ENCODE peak calls at places on chromosomes 4 and X, in four cellular contexts. J, T, G and F are unnamed samples. For H3K4me1, the result is how much of the 10 kb centered on the place peaks cover.

GRCh38 chr4:90419124-90419711 is 292.0 kb downstream of the CCSER1 start:
- DNase-seq in J (no peak), T (no peak), G (peak), F (no peak)

GRCh38 chr4:164550989-164551712 is 202.8 kb upstream of the SMIM31 start:
- DNase-seq in J (no peak), T (no peak), G (no peak), F (no peak)

GRCh38 chrX:139267858-139268257 is 262.7 kb upstream of the F9 start:
- DNase-seq in J (no peak), T (no peak), G (no peak), F (no peak)

GRCh38 chr4:42570221-42570620 is 86.7 kb downstream of the ATP8A1 start:
- DNase-seq in J (no peak), T (no peak), G (no peak), F (peak)

GRCh38 chrX:47179928-47180255 is 13.7 kb upstream of the UBA1 start:
- DNase-seq in J (no peak), T (no peak), G (no peak), F (no peak)

GRCh38 chr4:84578540-84579409 is 4.2 kb upstream of the CDS1 start:
- DNase-seq in J (peak), T (no peak), G (peak), F (no peak)

GRCh38 chrX:71198066-71198465 is 25.0 kb upstream of the GJB1 start:
- DNase-seq in J (peak), T (no peak), G (no peak), F (no peak)

GRCh38 chr4:100294356-100294755 is 104.1 kb upstream of the DDIT4L start:
- DNase-seq in J (no peak), T (no peak), G (peak), F (no peak)

GRCh38 chrX:68354869-68355628 is 78.2 kb downstream of the OPHN1 start:
- DNase-seq in J (no peak), T (no peak), G (no peak), F (no peak)

GRCh38 chrX:72101597-72102037 is 30.1 kb downstream of the RTL5 start:
- DNase-seq in J (no peak), T (no peak), G (no peak), F (no peak)

GRCh38 chrX:3142259-3143042 is 101.2 kb downstream of the ARSF start:
- DNase-seq in J (peak), T (no peak), G (no peak), F (no peak)

GRCh38 chr4:92210906-92211305 is 92.9 kb upstream of the GRID2 start:
- DNase-seq in J (no peak), T (no peak), G (no peak), F (no peak)

GRCh38 chr4:74536557-74536956 is 91.6 kb downstream of the AREG start:
- DNase-seq in J (no peak), T (no peak), G (no peak), F (no peak)

GRCh38 chrX:1169198-1169597 is 43.3 kb downstream of the CRLF2 start:
- DNase-seq in J (no peak), T (no peak), G (no peak), F (no peak)
- H3K4me1 ChIP-seq in J (under half), T (under half), G (under half), F (under half)

DNA sequence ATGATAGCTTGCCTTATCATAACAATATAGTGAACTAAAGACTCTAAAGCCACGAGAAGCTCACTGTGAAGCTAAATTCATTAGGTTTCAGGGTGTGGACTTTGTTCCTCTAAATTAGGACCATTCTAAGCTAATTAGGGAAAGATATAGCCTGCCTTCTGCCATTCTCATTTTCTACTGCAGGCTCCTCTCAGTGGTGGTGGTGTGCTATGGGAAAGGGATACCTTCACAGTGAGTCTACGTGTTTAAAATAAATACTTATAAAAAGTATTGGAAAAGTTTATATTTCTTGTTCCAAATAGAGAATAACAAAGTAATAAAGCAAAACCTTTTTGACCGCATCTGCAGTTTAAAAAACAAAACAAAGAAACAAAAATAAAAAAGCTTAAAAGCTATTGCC is 327.7 kb downstream of the PAPSS1 start:
- DNase-seq in J (no peak), T (no peak), G (no peak), F (no peak)
- H3K4me1 ChIP-seq in J (under half), T (under half), G (under half), F (under half)

GRCh38 chr4:163505374-163505773 is 10.9 kb downstream of the TMA16 start:
- DNase-seq in J (no peak), T (no peak), G (peak), F (no peak)
- H3K4me1 ChIP-seq in J (under half), T (under half), G (under half), F (under half)

DNA sequence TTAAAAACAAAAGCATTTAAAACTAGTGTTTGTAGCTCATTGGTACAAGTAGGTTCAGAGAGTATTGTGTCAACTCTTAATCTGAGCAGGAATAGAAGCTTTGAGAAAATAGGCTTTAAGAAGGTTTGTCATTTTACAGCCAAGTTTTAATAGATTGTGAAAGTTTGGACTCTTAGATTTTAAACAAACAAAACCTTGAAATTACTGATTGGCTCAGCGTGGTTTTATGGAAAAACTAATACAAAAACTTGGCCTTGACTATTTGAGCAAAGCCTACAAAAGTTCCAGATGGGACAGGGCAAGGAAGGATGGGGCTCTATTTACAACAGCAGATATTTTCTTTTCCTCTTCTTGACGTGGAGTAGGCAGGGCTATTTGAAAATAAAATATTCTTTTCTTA is 16.5 kb downstream of the ZFX start:
- DNase-seq in J (no peak), T (no peak), G (no peak), F (no peak)
- H3K4me1 ChIP-seq in J (under half), T (under half), G (under half), F (half or more)

DNA sequence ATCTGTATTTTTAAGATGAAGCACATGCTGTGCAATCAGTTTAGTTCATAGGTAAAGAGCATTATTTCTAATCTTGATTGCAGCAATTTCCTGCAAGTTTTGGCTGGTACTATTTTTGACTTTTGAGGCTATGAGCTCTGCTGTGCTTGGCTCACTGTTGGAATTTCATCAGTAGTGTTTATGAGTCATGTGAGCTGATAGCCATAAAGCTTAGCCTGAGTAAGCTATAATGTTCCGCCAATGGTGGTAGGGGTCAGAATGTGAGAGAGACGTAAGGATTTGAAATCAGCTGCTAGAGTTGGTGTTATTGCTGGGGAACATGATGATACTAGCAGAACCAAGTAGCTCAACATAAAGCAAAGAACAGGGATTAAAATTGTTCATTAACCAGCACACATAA is 590.9 kb upstream of the GNPDA2 start:
- DNase-seq in J (no peak), T (no peak), G (no peak), F (no peak)
- H3K4me1 ChIP-seq in J (under half), T (under half), G (under half), F (under half)

GRCh38 chr4:118738090-118738489 is 52.9 kb downstream of the METTL14 start:
- DNase-seq in J (no peak), T (no peak), G (no peak), F (no peak)

GRCh38 chr4:118740869-118741268 is 55.7 kb downstream of the METTL14 start:
- DNase-seq in J (no peak), T (no peak), G (no peak), F (no peak)

GRCh38 chr4:118736867-118737266 is 51.7 kb downstream of the METTL14 start:
- DNase-seq in J (no peak), T (no peak), G (no peak), F (no peak)

GRCh38 chr4:118741456-118741855 is 56.3 kb downstream of the METTL14 start:
- DNase-seq in J (no peak), T (no peak), G (no peak), F (no peak)

GRCh38 chr4:118738999-118739690 is 54.0 kb downstream of the METTL14 start:
- DNase-seq in J (no peak), T (no peak), G (no peak), F (no peak)
- H3K4me1 ChIP-seq in J (under half), T (under half), G (under half), F (under half)

GRCh38 chr4:181827246-181827645 is 416.0 kb upstream of the TENM3 start:
- DNase-seq in J (no peak), T (no peak), G (no peak), F (no peak)

GRCh38 chr4:181835348-181835747 is 407.9 kb upstream of the TENM3 start:
- DNase-seq in J (no peak), T (no peak), G (no peak), F (no peak)

GRCh38 chr4:181832305-181832704 is 410.9 kb upstream of the TENM3 start:
- DNase-seq in J (no peak), T (no peak), G (no peak), F (no peak)

DNA sequence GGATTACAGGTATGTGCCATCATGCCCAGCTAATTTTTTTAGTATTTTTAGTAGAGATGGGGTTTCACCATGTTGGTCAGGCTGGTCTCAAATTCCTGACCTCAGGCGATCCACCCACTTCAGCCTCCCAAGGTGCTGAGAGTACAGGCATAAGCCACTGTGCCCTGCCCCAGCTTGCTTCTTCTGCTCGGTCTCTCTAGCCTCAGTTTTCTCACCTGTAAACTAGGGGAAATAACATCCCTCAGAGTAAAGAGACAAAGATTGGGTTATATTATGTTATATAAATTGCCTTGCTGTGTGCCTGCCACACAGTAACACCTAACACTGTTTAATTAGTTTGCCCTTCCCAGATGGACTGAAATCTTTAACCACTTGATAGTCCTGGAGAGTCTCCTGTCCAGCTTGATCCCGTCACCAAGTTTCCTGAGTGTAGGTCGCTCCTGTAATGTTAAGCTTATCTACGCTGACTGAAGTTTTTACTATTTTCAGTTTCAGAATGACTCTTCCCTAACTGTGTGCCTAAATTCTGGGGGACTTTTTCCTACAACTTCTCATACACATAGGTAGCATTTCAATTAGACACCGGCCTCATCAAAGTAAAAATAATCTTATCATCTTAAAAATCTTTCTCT is 412.7 kb upstream of the TENM3 start:
- DNase-seq in J (no peak), T (no peak), G (no peak), F (no peak)
- H3K4me1 ChIP-seq in J (under half), T (under half), G (under half), F (under half)

GRCh38 chr4:184473265-184473514 is 1.2 kb downstream of the IRF2 start:
- DNase-seq in J (peak), T (no peak), G (no peak), F (no peak)

GRCh38 chr4:184473515-184474260 is 662 bp downstream of the IRF2 start:
- DNase-seq in J (peak), T (peak), G (peak), F (no peak)

GRCh38 chr4:184472540-184473264 is 1.6 kb downstream of the IRF2 start:
- DNase-seq in J (peak), T (no peak), G (peak), F (peak)

GRCh38 chr4:184471872-184472539 is 2.3 kb downstream of the IRF2 start:
- DNase-seq in J (peak), T (no peak), G (no peak), F (no peak)

GRCh38 chr4:184470785-184471110 is 3.6 kb downstream of the IRF2 start:
- DNase-seq in J (no peak), T (no peak), G (no peak), F (no peak)
- H3K4me1 ChIP-seq in J (under half), T (under half), G (under half), F (half or more)